ENCODE peak calls at places on chromosomes 7 and 10, in nine cellular contexts. One of them, this sample, is unnamed. For H3K4me1, the result is how much of the 10 kb centered on the place peaks cover.

GRCh38 chr10:113993489-113993932 is 50.2 kb upstream of the ADRB1 start:
- DNase-seq in suprapubic skin: no peak
- DNase-seq in SK-N-SH: no peak
- DNase-seq in Panc1: no peak
- DNase-seq in ascending aorta: no peak
- DNase-seq in right lobe of liver: no peak
- DNase-seq in Peyer's patch: no peak
- DNase-seq in prostate gland: no peak
- DNase-seq in upper lobe of left lung: no peak
- DNase-seq in this sample: peak

GRCh38 chr7:15839415-15840100 is 153.1 kb upstream of the MEOX2 start:
- DNase-seq in ascending aorta: peak
- DNase-seq in Panc1: no peak
- DNase-seq in right lobe of liver: peak
- DNase-seq in SK-N-SH: peak
- DNase-seq in Peyer's patch: no peak
- DNase-seq in upper lobe of left lung: no peak
- DNase-seq in prostate gland: no peak
- DNase-seq in suprapubic skin: peak
- DNase-seq in this sample: peak

GRCh38 chr7:20783716-20784310 is 2.9 kb downstream of the SP8 start:
- DNase-seq in ascending aorta: no peak
- DNase-seq in SK-N-SH: peak
- DNase-seq in prostate gland: peak
- DNase-seq in right lobe of liver: peak
- DNase-seq in upper lobe of left lung: peak
- DNase-seq in suprapubic skin: no peak
- DNase-seq in Peyer's patch: no peak
- DNase-seq in Panc1: no peak
- DNase-seq in this sample: peak

GRCh38 chr10:58593008-58593407 is 80.3 kb downstream of the BICC1 start:
- DNase-seq in Panc1: no peak
- DNase-seq in suprapubic skin: no peak
- DNase-seq in right lobe of liver: no peak
- DNase-seq in upper lobe of left lung: no peak
- DNase-seq in prostate gland: no peak
- DNase-seq in ascending aorta: no peak
- DNase-seq in Peyer's patch: no peak
- DNase-seq in SK-N-SH: no peak
- DNase-seq in this sample: no peak

GRCh38 chr10:62653254-62653653 is 151.3 kb upstream of the ADO start:
- DNase-seq in ascending aorta: no peak
- DNase-seq in prostate gland: no peak
- DNase-seq in SK-N-SH: no peak
- DNase-seq in upper lobe of left lung: no peak
- DNase-seq in Peyer's patch: peak
- DNase-seq in suprapubic skin: no peak
- DNase-seq in right lobe of liver: no peak
- DNase-seq in Panc1: no peak
- DNase-seq in this sample: no peak

GRCh38 chr7:25834050-25834449 is 317.9 kb upstream of the NFE2L3 start:
- DNase-seq in SK-N-SH: no peak
- DNase-seq in prostate gland: no peak
- DNase-seq in Panc1: no peak
- DNase-seq in right lobe of liver: no peak
- DNase-seq in ascending aorta: no peak
- DNase-seq in upper lobe of left lung: no peak
- DNase-seq in Peyer's patch: no peak
- DNase-seq in suprapubic skin: no peak
- DNase-seq in this sample: no peak

GRCh38 chr10:5640501-5640900 is 25.9 kb downstream of the ASB13 start:
- DNase-seq in prostate gland: no peak
- DNase-seq in suprapubic skin: no peak
- DNase-seq in upper lobe of left lung: no peak
- DNase-seq in right lobe of liver: no peak
- DNase-seq in SK-N-SH: no peak
- DNase-seq in Panc1: no peak
- DNase-seq in Peyer's patch: no peak
- DNase-seq in ascending aorta: no peak
- DNase-seq in this sample: no peak

GRCh38 chr10:88110355-88110754 is 246.9 kb downstream of the PTEN start:
- DNase-seq in suprapubic skin: no peak
- DNase-seq in SK-N-SH: no peak
- DNase-seq in ascending aorta: no peak
- DNase-seq in Panc1: peak
- DNase-seq in upper lobe of left lung: no peak
- DNase-seq in right lobe of liver: no peak
- DNase-seq in Peyer's patch: no peak
- DNase-seq in prostate gland: no peak
- DNase-seq in this sample: no peak

GRCh38 chr7:134850048-134850447 is 70.6 kb downstream of the CALD1 start:
- DNase-seq in ascending aorta: no peak
- DNase-seq in upper lobe of left lung: no peak
- DNase-seq in right lobe of liver: no peak
- DNase-seq in SK-N-SH: no peak
- DNase-seq in suprapubic skin: no peak
- DNase-seq in Panc1: no peak
- DNase-seq in Peyer's patch: no peak
- DNase-seq in prostate gland: no peak
- DNase-seq in this sample: no peak

GRCh38 chr10:70328987-70329386 is 45.2 kb upstream of the NPFFR1 start:
- DNase-seq in SK-N-SH: no peak
- DNase-seq in right lobe of liver: no peak
- DNase-seq in prostate gland: no peak
- DNase-seq in Peyer's patch: no peak
- DNase-seq in suprapubic skin: peak
- DNase-seq in Panc1: no peak
- DNase-seq in upper lobe of left lung: no peak
- DNase-seq in ascending aorta: no peak
- DNase-seq in this sample: no peak

GRCh38 chr7:5625938-5626337 is 155.5 kb downstream of the RNF216 start:
- DNase-seq in SK-N-SH: peak
- DNase-seq in prostate gland: no peak
- DNase-seq in right lobe of liver: no peak
- DNase-seq in upper lobe of left lung: no peak
- DNase-seq in Peyer's patch: no peak
- DNase-seq in Panc1: no peak
- DNase-seq in ascending aorta: no peak
- DNase-seq in suprapubic skin: no peak
- DNase-seq in this sample: no peak

GRCh38 chr10:80465839-80466590 is 11.9 kb downstream of the TSPAN14 start:
- DNase-seq in ascending aorta: no peak
- DNase-seq in upper lobe of left lung: no peak
- DNase-seq in prostate gland: no peak
- DNase-seq in SK-N-SH: no peak
- DNase-seq in Panc1: no peak
- DNase-seq in suprapubic skin: no peak
- DNase-seq in Peyer's patch: peak
- DNase-seq in right lobe of liver: no peak
- DNase-seq in this sample: no peak
- H3K4me1 ChIP-seq in ascending aorta: under half
- H3K4me1 ChIP-seq in upper lobe of left lung: half or more
- H3K4me1 ChIP-seq in prostate gland: half or more
- H3K4me1 ChIP-seq in SK-N-SH: half or more
- H3K4me1 ChIP-seq in Panc1: under half
- H3K4me1 ChIP-seq in suprapubic skin: half or more
- H3K4me1 ChIP-seq in Peyer's patch: half or more
- H3K4me1 ChIP-seq in right lobe of liver: under half
- H3K4me1 ChIP-seq in this sample: half or more

GRCh38 chr7:86647340-86648094 is 3.8 kb downstream of the GRM3 start:
- DNase-seq in upper lobe of left lung: no peak
- DNase-seq in ascending aorta: no peak
- DNase-seq in Peyer's patch: no peak
- DNase-seq in right lobe of liver: no peak
- DNase-seq in prostate gland: no peak
- DNase-seq in suprapubic skin: no peak
- DNase-seq in SK-N-SH: no peak
- DNase-seq in Panc1: no peak
- DNase-seq in this sample: no peak

GRCh38 chr7:86645676-86646276 is 2.1 kb downstream of the GRM3 start:
- DNase-seq in Panc1: no peak
- DNase-seq in upper lobe of left lung: no peak
- DNase-seq in SK-N-SH: peak
- DNase-seq in prostate gland: no peak
- DNase-seq in ascending aorta: no peak
- DNase-seq in Peyer's patch: no peak
- DNase-seq in suprapubic skin: no peak
- DNase-seq in right lobe of liver: no peak
- DNase-seq in this sample: no peak

GRCh38 chr7:86643478-86644281 is at the start of gene GRM3:
- DNase-seq in ascending aorta: no peak
- DNase-seq in upper lobe of left lung: peak
- DNase-seq in suprapubic skin: no peak
- DNase-seq in Peyer's patch: no peak
- DNase-seq in SK-N-SH: peak
- DNase-seq in Panc1: no peak
- DNase-seq in prostate gland: no peak
- DNase-seq in right lobe of liver: no peak
- DNase-seq in this sample: no peak

GRCh38 chr7:86644282-86645173 is 819 bp downstream of the GRM3 start:
- DNase-seq in suprapubic skin: no peak
- DNase-seq in Peyer's patch: no peak
- DNase-seq in SK-N-SH: peak
- DNase-seq in ascending aorta: no peak
- DNase-seq in right lobe of liver: no peak
- DNase-seq in Panc1: no peak
- DNase-seq in prostate gland: no peak
- DNase-seq in upper lobe of left lung: peak
- DNase-seq in this sample: no peak

GRCh38 chr7:86645174-86645566 is 1.5 kb downstream of the GRM3 start:
- DNase-seq in Peyer's patch: no peak
- DNase-seq in SK-N-SH: no peak
- DNase-seq in suprapubic skin: no peak
- DNase-seq in Panc1: no peak
- DNase-seq in right lobe of liver: no peak
- DNase-seq in prostate gland: no peak
- DNase-seq in ascending aorta: no peak
- DNase-seq in upper lobe of left lung: peak
- DNase-seq in this sample: no peak
- H3K4me3 ChIP-seq in Peyer's patch: no peak
- H3K4me3 ChIP-seq in SK-N-SH: no peak
- H3K4me3 ChIP-seq in suprapubic skin: no peak
- H3K4me3 ChIP-seq in Panc1: no peak
- H3K4me3 ChIP-seq in right lobe of liver: no peak
- H3K4me3 ChIP-seq in prostate gland: no peak
- H3K4me3 ChIP-seq in ascending aorta: peak
- H3K4me3 ChIP-seq in upper lobe of left lung: no peak
- H3K4me3 ChIP-seq in this sample: no peak

GRCh38 chr10:60460058-60460457 is 70.4 kb upstream of the ANK3 start:
- DNase-seq in SK-N-SH: no peak
- DNase-seq in prostate gland: no peak
- DNase-seq in Panc1: no peak
- DNase-seq in right lobe of liver: no peak
- DNase-seq in upper lobe of left lung: no peak
- DNase-seq in Peyer's patch: no peak
- DNase-seq in ascending aorta: no peak
- DNase-seq in suprapubic skin: no peak
- DNase-seq in this sample: no peak

GRCh38 chr10:60461688-60462087 is 72.0 kb upstream of the ANK3 start:
- DNase-seq in right lobe of liver: no peak
- DNase-seq in suprapubic skin: no peak
- DNase-seq in prostate gland: no peak
- DNase-seq in Peyer's patch: no peak
- DNase-seq in ascending aorta: no peak
- DNase-seq in upper lobe of left lung: no peak
- DNase-seq in SK-N-SH: no peak
- DNase-seq in Panc1: no peak
- DNase-seq in this sample: no peak

GRCh38 chr10:60454336-60454735 is 64.7 kb upstream of the ANK3 start:
- DNase-seq in Panc1: no peak
- DNase-seq in SK-N-SH: no peak
- DNase-seq in ascending aorta: no peak
- DNase-seq in right lobe of liver: no peak
- DNase-seq in prostate gland: no peak
- DNase-seq in Peyer's patch: no peak
- DNase-seq in upper lobe of left lung: no peak
- DNase-seq in suprapubic skin: no peak
- DNase-seq in this sample: no peak

GRCh38 chr10:60453031-60453430 is 63.4 kb upstream of the ANK3 start:
- DNase-seq in SK-N-SH: no peak
- DNase-seq in ascending aorta: no peak
- DNase-seq in prostate gland: no peak
- DNase-seq in right lobe of liver: no peak
- DNase-seq in upper lobe of left lung: no peak
- DNase-seq in Panc1: no peak
- DNase-seq in suprapubic skin: no peak
- DNase-seq in Peyer's patch: no peak
- DNase-seq in this sample: no peak

GRCh38 chr10:60456053-60456452 is 66.4 kb upstream of the ANK3 start:
- DNase-seq in suprapubic skin: no peak
- DNase-seq in prostate gland: no peak
- DNase-seq in ascending aorta: no peak
- DNase-seq in upper lobe of left lung: no peak
- DNase-seq in SK-N-SH: no peak
- DNase-seq in right lobe of liver: no peak
- DNase-seq in Peyer's patch: no peak
- DNase-seq in Panc1: no peak
- DNase-seq in this sample: no peak
- TF ChIP-seq CTCF in suprapubic skin: no peak
- TF ChIP-seq CTCF in prostate gland: no peak
- TF ChIP-seq CTCF in ascending aorta: no peak
- TF ChIP-seq CTCF in upper lobe of left lung: no peak
- TF ChIP-seq CTCF in SK-N-SH: peak
- TF ChIP-seq CTCF in right lobe of liver: no peak
- TF ChIP-seq CTCF in Peyer's patch: no peak
- TF ChIP-seq CTCF in Panc1: no peak
- TF ChIP-seq CTCF in this sample: no peak

GRCh38 chr10:124683816-124684215 is 60.4 kb downstream of the FAM53B start:
- DNase-seq in upper lobe of left lung: no peak
- DNase-seq in Peyer's patch: no peak
- DNase-seq in prostate gland: no peak
- DNase-seq in suprapubic skin: no peak
- DNase-seq in ascending aorta: no peak
- DNase-seq in right lobe of liver: no peak
- DNase-seq in Panc1: no peak
- DNase-seq in SK-N-SH: no peak
- DNase-seq in this sample: peak

GRCh38 chr10:124681626-124682552 is 62.3 kb downstream of the FAM53B start:
- DNase-seq in Peyer's patch: no peak
- DNase-seq in SK-N-SH: no peak
- DNase-seq in prostate gland: no peak
- DNase-seq in Panc1: no peak
- DNase-seq in suprapubic skin: no peak
- DNase-seq in ascending aorta: no peak
- DNase-seq in right lobe of liver: peak
- DNase-seq in upper lobe of left lung: peak
- DNase-seq in this sample: no peak

GRCh38 chr10:124688366-124688765 is 55.8 kb downstream of the FAM53B start:
- DNase-seq in suprapubic skin: no peak
- DNase-seq in upper lobe of left lung: no peak
- DNase-seq in right lobe of liver: no peak
- DNase-seq in ascending aorta: no peak
- DNase-seq in SK-N-SH: no peak
- DNase-seq in Panc1: no peak
- DNase-seq in Peyer's patch: no peak
- DNase-seq in prostate gland: no peak
- DNase-seq in this sample: no peak

GRCh38 chr10:124686707-124687376 is 57.3 kb downstream of the FAM53B start:
- DNase-seq in prostate gland: no peak
- DNase-seq in SK-N-SH: no peak
- DNase-seq in ascending aorta: no peak
- DNase-seq in right lobe of liver: peak
- DNase-seq in upper lobe of left lung: no peak
- DNase-seq in Peyer's patch: no peak
- DNase-seq in suprapubic skin: no peak
- DNase-seq in Panc1: no peak
- DNase-seq in this sample: peak

GRCh38 chr10:124685251-124685650 is 58.9 kb downstream of the FAM53B start:
- DNase-seq in ascending aorta: peak
- DNase-seq in prostate gland: no peak
- DNase-seq in suprapubic skin: no peak
- DNase-seq in Peyer's patch: peak
- DNase-seq in upper lobe of left lung: peak
- DNase-seq in Panc1: no peak
- DNase-seq in right lobe of liver: peak
- DNase-seq in SK-N-SH: no peak
- DNase-seq in this sample: peak
- H3K4me1 ChIP-seq in ascending aorta: under half
- H3K4me1 ChIP-seq in prostate gland: under half
- H3K4me1 ChIP-seq in suprapubic skin: half or more
- H3K4me1 ChIP-seq in Peyer's patch: under half
- H3K4me1 ChIP-seq in upper lobe of left lung: half or more
- H3K4me1 ChIP-seq in Panc1: under half
- H3K4me1 ChIP-seq in right lobe of liver: under half
- H3K4me1 ChIP-seq in SK-N-SH: under half
- H3K4me1 ChIP-seq in this sample: half or more

This sample was measured in heart right ventricle.